ENCODE peak calls at places on chromosome 14, in seven cellular contexts. V, G, E, A, Y, C and Z are unnamed samples.

GRCh38 chr14:71050227-71050823 is 143.1 kb downstream of the PCNX1 start:
- DNase-seq in V (peak), E (no peak), G (peak), C (no peak), A (peak), Y (no peak), Z (no peak)

GRCh38 chr14:63833728-63834127 is 19.1 kb upstream of the SYNE2 start:
- DNase-seq in V (no peak), Y (no peak), A (peak), G (no peak), E (no peak), C (no peak), Z (no peak)

GRCh38 chr14:63030113-63030512 is 15.1 kb downstream of the KCNH5 start:
- DNase-seq in V (no peak), G (no peak), E (no peak), Y (no peak), A (no peak), C (no peak), Z (no peak)

GRCh38 chr14:55847766-55848165 is 267.8 kb downstream of the KTN1 start:
- DNase-seq in E (no peak), V (no peak), Y (no peak), G (no peak), C (no peak), A (no peak), Z (no peak)

GRCh38 chr14:36518586-36519430 is 1.2 kb downstream of the NKX2-1 start:
- DNase-seq in A (no peak), G (no peak), V (no peak), C (no peak), Y (no peak), E (no peak), Z (no peak)

GRCh38 chr14:85824526-85824925 is 294.6 kb downstream of the FLRT2 start:
- DNase-seq in V (no peak), Y (no peak), G (peak), E (no peak), A (no peak), C (no peak), Z (no peak)

GRCh38 chr14:77859934-77860570 is 60.1 kb downstream of the ADCK1 start:
- DNase-seq in G (no peak), A (no peak), E (no peak), C (no peak), Y (no peak), V (no peak), Z (no peak)

GRCh38 chr14:102831163-102831804 is 54.0 kb downstream of the TRAF3 start:
- DNase-seq in V (no peak), G (no peak), A (no peak), Y (no peak), C (no peak), E (no peak), Z (no peak)

GRCh38 chr14:105255021-105255507 is 6.7 kb downstream of the BTBD6 start:
- DNase-seq in Y (no peak), V (no peak), A (no peak), C (no peak), G (peak), E (no peak), Z (peak)

GRCh38 chr14:75063013-75063412 is 811 bp downstream of the ACYP1 start:
- DNase-seq in G (peak), A (peak), C (no peak), E (no peak), V (no peak), Y (no peak), Z (peak)

GRCh38 chr14:22836301-22837058 is at the start of gene MMP14:
- DNase-seq in Y (no peak), V (no peak), A (no peak), G (peak), E (peak), C (peak), Z (no peak)

GRCh38 chr14:65750906-65751305 is 338.4 kb downstream of the FUT8 start:
- DNase-seq in Y (no peak), V (no peak), E (no peak), G (no peak), C (no peak), A (no peak), Z (no peak)

GRCh38 chr14:65748796-65749195 is 336.3 kb downstream of the FUT8 start:
- DNase-seq in E (no peak), C (no peak), G (no peak), Y (no peak), A (no peak), V (no peak), Z (no peak)

GRCh38 chr14:65749287-65749686 is 336.8 kb downstream of the FUT8 start:
- DNase-seq in G (no peak), C (no peak), E (no peak), A (no peak), V (no peak), Y (no peak), Z (no peak)

GRCh38 chr14:65751510-65751909 is 339.0 kb downstream of the FUT8 start:
- DNase-seq in G (no peak), E (no peak), Y (no peak), A (no peak), V (no peak), C (no peak), Z (no peak)

GRCh38 chr14:65745396-65746190 is 333.1 kb downstream of the FUT8 start:
- DNase-seq in C (no peak), A (no peak), G (no peak), V (no peak), Y (no peak), E (no peak), Z (no peak)
- H3K27ac ChIP-seq in C (no peak), A (no peak), G (no peak), V (no peak), Y (no peak), E (no peak), Z (no peak)

GRCh38 chr14:91414475-91415342 is 2.9 kb downstream of the CCDC88C start:
- DNase-seq in V (no peak), E (no peak), C (no peak), G (no peak), A (no peak), Y (no peak), Z (no peak)

GRCh38 chr14:91410781-91411536 is 6.7 kb downstream of the CCDC88C start:
- DNase-seq in E (no peak), Y (no peak), G (no peak), A (peak), C (no peak), V (no peak), Z (no peak)

GRCh38 chr14:91412939-91413338 is 4.7 kb downstream of the CCDC88C start:
- DNase-seq in Y (no peak), C (no peak), E (no peak), A (no peak), V (no peak), G (no peak), Z (peak)

GRCh38 chr14:91415794-91416743 is 1.6 kb downstream of the CCDC88C start:
- DNase-seq in C (peak), V (no peak), E (no peak), A (peak), G (peak), Y (no peak), Z (peak)

DNA sequence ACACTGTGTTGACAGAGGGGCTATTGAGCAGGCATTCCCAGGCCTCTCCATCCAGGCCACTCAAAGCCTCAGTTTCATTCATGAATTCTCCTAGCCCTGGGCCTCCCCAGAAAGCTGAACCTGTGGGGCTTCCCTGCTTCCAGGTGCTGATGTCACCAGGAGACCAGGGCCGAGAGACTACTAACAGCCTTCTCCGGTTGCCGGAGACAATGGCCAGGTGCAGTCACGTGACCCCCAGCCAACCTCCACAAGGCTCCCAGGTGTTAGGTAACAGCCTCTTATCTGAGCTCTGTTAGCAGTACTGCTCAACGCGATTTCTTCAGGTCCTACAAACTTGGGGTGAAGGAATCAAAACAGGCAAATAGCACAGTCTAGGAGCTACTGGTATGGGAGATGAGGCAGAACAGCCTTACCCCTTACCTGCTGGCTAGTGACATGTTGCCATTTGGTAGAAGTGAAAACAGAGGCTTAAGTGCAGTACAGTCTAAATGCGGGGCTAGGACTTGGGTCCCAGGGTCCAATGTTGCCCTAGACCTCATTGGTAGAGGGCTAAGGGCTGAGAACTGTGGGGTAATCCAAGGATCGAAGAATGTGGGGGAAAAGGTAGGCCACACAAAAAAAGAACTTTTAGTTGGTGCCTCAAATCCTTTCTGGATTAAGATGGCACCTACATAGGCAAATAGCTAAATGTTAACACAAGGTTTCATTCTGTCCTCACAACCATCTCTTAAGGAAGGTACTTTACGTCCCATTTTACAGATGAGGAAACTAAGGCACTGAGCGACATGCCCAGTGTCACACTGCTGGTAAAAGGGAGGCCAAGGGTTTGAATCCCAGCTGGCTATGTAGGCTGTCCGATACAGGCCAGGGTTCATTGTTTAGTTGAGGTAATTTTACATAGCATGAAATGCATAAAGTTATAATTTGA is 3.8 kb downstream of the CCDC88C start:
- DNase-seq in V (no peak), C (peak), Y (no peak), G (no peak), A (peak), E (no peak), Z (peak)
- H3K27ac ChIP-seq in V (no peak), C (peak), Y (no peak), G (no peak), A (peak), E (no peak), Z (peak)

GRCh38 chr14:67557118-67557517 is 24.0 kb downstream of the PLEKHH1 start:
- DNase-seq in G (peak), V (no peak), Y (no peak), C (no peak), E (no peak), A (no peak), Z (peak)
- H3K27ac ChIP-seq in G (peak), V (no peak), Y (no peak), C (no peak), E (no peak), A (no peak), Z (no peak)

GRCh38 chr14:80942158-80942738 is 710 bp upstream of the CEP128 start:
- DNase-seq in G (peak), V (no peak), A (peak), C (no peak), Y (no peak), E (no peak), Z (no peak)
- H3K27ac ChIP-seq in G (peak), V (peak), A (peak), C (peak), Y (no peak), E (no peak), Z (peak)

DNA sequence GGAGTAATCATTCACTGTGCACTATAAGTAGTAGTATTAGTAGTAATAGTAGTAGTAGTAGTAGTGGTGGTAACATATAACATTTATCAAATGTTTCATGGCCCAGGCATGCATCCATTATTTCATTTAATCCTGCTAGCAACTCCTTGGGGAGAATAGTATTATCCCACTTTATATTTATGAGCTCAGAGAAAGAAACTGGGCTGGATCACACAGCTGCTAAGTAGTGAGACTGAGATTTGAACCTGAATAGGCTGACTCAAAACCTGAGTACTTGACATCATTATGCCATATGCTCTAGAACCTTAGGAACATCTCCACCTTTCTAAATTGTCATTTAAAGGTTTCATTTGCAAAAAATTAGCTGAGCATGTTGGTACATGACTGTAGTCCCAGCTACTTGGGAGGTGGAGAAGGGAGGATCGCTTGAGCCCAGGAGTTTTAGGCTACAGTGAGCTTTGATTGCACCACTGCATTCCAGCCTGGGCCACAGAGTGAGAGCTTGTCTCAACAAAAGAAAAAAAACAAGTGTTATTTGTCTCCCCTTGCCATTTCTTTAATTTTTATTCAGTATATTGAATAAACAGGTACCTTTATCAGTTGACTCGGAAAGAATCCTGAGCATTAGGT is 11.4 kb upstream of the NID2 start:
- DNase-seq in V (peak), G (no peak), E (no peak), C (no peak), A (no peak), Y (no peak), Z (no peak)
- H3K27ac ChIP-seq in V (peak), G (no peak), E (peak), C (no peak), A (no peak), Y (peak), Z (no peak)

GRCh38 chr14:89445252-89445973 is 28.4 kb upstream of the FOXN3 start:
- DNase-seq in V (no peak), Y (no peak), E (no peak), A (peak), G (no peak), C (no peak), Z (no peak)
- H3K27ac ChIP-seq in V (no peak), Y (no peak), E (no peak), A (peak), G (no peak), C (no peak), Z (no peak)

DNA sequence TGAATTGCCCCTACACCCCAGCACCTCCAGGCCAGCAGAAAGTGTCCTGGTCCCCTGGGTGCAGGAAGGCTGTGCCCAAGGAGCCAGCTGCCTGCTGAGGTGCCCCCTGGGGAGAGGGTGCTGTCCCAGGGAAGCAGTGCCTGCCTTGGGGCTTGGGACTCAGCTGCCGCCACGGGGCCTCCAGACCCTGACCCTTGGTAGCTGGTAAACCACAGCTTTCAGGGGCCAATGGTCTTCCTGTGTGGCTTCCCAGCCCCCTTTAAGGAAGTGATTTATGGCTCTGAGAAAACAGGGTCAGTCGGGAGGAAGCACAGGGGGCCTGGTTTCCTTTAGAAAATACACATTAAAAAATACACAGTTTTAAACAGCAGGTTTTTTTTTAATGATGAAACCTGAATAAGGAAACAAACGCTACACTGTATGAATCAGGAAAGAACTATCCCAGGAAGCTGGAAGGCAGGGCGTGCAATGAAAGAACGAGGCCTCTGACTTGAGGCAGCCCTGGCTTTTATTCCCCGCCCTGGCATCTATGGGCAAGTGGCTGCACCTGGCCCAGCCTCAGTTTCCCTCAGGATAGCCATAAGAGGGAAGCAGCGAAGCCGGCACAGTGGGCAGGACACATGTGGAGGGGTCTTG is 40.6 kb upstream of the EML1 start:
- DNase-seq in C (no peak), E (no peak), V (no peak), Y (no peak), A (no peak), G (peak), Z (no peak)
- H3K27ac ChIP-seq in C (peak), E (peak), V (peak), Y (peak), A (no peak), G (no peak), Z (no peak)